ENCODE peak calls at places on chromosomes 3 and 15, in nine cellular contexts. E is breast epithelium, V is GM12878, K is lung, J is tibial nerve, Q is right atrium auricular region, B is ovary, M is AG04450, L is fibroblast of pulmonary artery. W is an unnamed sample.

GRCh38 chr15:35550957-35551356 is 5.0 kb upstream of the DPH6 start:
- DNase-seq in E (no peak), V (no peak), K (no peak), J (no peak), Q (no peak), B (no peak), M (no peak), L (no peak), W (no peak)

GRCh38 chr3:108219336-108219735 is 2.9 kb downstream of the IFT57 start:
- DNase-seq in E (no peak), V (no peak), K (no peak), J (no peak), Q (no peak), B (no peak), M (no peak), L (no peak), W (no peak)

GRCh38 chr3:157611176-157611575 is 108.0 kb upstream of the VEPH1 start:
- DNase-seq in E (no peak), V (no peak), K (no peak), J (no peak), Q (no peak), B (no peak), M (no peak), L (no peak), W (no peak)

GRCh38 chr3:25191703-25192102 is 236.4 kb upstream of the RARB start:
- DNase-seq in E (no peak), V (no peak), K (no peak), J (no peak), Q (no peak), B (no peak), M (no peak), L (no peak), W (no peak)

GRCh38 chr15:78880242-78880533 is 7.5 kb downstream of the MORF4L1 start:
- DNase-seq in E (no peak), V (no peak), K (no peak), J (no peak), Q (no peak), B (no peak), M (no peak), L (no peak), W (peak)

GRCh38 chr3:187630421-187630820 is 39.8 kb downstream of the SST start:
- DNase-seq in E (no peak), V (no peak), K (no peak), J (no peak), Q (no peak), B (no peak), M (no peak), L (no peak), W (peak)

GRCh38 chr3:149772861-149773260 is 19.5 kb downstream of the ANKUB1 start:
- DNase-seq in E (no peak), V (no peak), K (no peak), J (no peak), Q (no peak), B (no peak), M (no peak), L (no peak), W (no peak)

GRCh38 chr15:70025413-70026296 is 72.1 kb downstream of the TLE3 start:
- DNase-seq in E (no peak), V (no peak), K (no peak), J (no peak), Q (no peak), B (no peak), M (no peak), L (no peak), W (peak)

GRCh38 chr15:101003706-101004105 is 84.5 kb downstream of the LRRK1 start:
- DNase-seq in E (no peak), V (no peak), K (no peak), J (no peak), Q (peak), B (no peak), M (no peak), L (no peak), W (no peak)

GRCh38 chr3:100864471-100865268 is 128.6 kb downstream of the ABI3BP start:
- DNase-seq in E (no peak), V (no peak), K (no peak), J (no peak), Q (no peak), B (no peak), M (no peak), L (no peak), W (no peak)

GRCh38 chr15:60529332-60529731 is 50.4 kb upstream of the ICE2 start:
- DNase-seq in E (no peak), V (no peak), K (no peak), J (no peak), Q (no peak), B (no peak), M (no peak), L (no peak), W (no peak)

GRCh38 chr3:50586763-50587070 is 17.4 kb downstream of the HEMK1 start:
- DNase-seq in E (no peak), V (no peak), K (no peak), J (no peak), Q (no peak), B (no peak), M (no peak), L (no peak), W (no peak)

GRCh38 chr3:189727191-189727590 is 96.0 kb downstream of the TP63 start:
- DNase-seq in E (no peak), V (no peak), K (no peak), J (no peak), Q (no peak), B (no peak), M (no peak), L (no peak), W (peak)

GRCh38 chr3:77682162-77682561 is 642.3 kb downstream of the ROBO2 start:
- DNase-seq in E (no peak), V (no peak), K (no peak), J (no peak), Q (no peak), B (no peak), M (no peak), L (no peak), W (no peak)

GRCh38 chr3:136858381-136858780 is 3.6 kb upstream of the NCK1 start:
- DNase-seq in E (no peak), V (no peak), K (no peak), J (no peak), Q (no peak), B (no peak), M (no peak), L (no peak), W (no peak)

GRCh38 chr3:46948830-46949671 is 27.5 kb downstream of the CCDC12 start:
- DNase-seq in E (no peak), V (no peak), K (peak), J (no peak), Q (no peak), B (no peak), M (no peak), L (no peak), W (no peak)

GRCh38 chr3:135895106-135895733 is 70.3 kb upstream of the PPP2R3A start:
- DNase-seq in E (peak), V (peak), K (peak), J (peak), Q (no peak), B (peak), M (peak), L (peak), W (peak)

GRCh38 chr3:185789891-185790830 is 34.7 kb downstream of the IGF2BP2 start:
- DNase-seq in E (no peak), V (no peak), K (no peak), J (no peak), Q (no peak), B (no peak), M (no peak), L (no peak), W (no peak)

DNA sequence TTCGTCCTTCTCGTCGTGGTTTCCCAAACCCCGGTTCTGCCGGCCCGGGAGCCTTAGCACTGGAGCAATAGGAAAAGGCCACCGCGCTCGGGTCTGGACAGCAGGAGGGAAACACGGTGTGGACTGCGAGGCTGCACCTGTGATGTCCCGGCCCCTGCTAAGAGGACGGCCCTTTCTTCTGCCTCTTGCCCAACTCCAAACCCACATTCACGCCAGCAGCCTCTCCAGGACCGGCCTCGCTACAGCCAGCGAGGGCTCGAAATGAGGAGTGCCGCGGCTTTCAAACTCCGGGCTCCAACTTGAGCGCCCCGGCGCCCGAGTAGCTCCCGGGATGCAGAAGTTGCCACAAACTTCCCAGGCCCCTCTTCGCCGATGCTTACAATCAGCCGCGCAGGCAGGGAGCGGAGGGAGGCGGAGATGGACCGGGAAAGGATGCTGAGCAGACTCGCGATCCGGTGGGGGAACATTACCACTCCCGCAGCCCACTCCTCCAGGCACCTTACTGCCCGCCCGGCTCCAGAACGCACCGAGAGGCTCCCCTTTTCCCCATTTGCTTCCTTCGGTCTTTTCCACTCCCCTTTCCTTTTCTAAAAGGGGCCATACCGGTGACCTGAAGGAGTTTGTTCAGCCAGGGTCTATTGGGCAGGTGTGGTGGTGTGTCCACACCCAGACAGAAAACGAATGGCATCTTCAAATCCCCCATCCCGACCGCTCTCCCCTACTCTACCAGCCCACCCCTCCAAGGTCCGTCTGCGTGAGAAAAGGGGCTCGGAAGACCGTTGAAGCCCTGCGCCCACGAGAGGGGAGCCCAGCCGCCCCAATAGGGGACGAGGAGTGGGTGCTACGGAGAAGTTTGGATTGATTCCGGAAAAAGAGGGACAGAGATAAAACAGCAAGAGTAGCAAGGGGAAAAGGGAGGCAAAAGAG is 18.8 kb upstream of the SATB1 start:
- DNase-seq in E (peak), V (no peak), K (no peak), J (no peak), Q (no peak), B (peak), M (no peak), L (no peak), W (no peak)
- H3K4me3 ChIP-seq in E (peak), V (no peak), K (peak), J (peak), Q (peak), B (peak), M (peak), L (peak), W (peak)

DNA sequence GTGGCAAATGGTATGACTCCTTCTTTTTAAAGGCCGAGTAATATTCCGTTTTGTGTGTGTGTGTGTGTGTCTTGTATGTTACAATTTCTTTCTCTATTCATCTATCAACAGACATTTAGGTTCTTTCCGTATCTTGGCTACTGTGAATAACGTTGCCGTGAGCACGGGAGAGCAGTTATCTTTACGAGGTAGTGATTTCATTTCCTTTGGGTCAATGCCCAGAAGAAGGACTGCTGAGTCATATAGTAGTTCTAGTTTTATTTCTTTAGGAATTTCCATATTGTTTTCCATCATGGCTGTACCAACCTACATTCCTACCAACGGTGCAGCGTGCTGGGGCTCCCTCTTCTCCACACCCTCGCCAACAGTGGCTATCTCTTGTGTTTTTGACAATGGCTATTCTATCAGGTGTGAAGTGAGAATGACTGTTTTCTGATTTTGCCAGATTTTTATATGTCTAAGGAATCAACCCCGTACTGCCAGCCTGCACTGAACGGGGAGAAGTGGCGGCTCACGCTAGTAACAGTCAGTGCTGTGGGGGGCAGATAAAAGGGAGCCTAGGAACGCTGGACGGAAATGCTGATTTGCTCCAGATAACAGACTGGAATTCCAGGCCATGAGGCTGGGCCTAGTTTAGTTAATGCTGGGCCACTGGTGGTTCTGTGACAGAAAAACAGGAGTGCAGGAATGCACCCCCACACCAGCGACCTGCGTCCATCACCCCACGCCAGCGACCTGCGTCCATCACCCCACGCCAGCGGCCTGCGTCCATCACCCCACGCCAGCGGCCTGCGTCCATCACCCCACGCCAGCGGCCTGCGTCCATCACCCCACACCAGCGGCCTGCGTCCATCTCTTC is 168.1 kb downstream of the XXYLT1 start:
- DNase-seq in E (no peak), V (no peak), K (no peak), J (peak), Q (no peak), B (no peak), M (peak), L (peak), W (peak)
- H3K4me3 ChIP-seq in E (no peak), V (no peak), K (no peak), J (no peak), Q (no peak), B (no peak), M (no peak), L (no peak), W (no peak)

GRCh38 chr15:68700395-68701123 is 120.1 kb downstream of the ANP32A start:
- DNase-seq in E (no peak), V (no peak), K (no peak), J (no peak), Q (peak), B (peak), M (peak), L (peak), W (peak)
- H3K4me3 ChIP-seq in E (peak), V (no peak), K (no peak), J (no peak), Q (peak), B (no peak), M (no peak), L (no peak), W (no peak)

GRCh38 chr15:49847436-49847835 is 226.6 kb downstream of the DTWD1 start:
- DNase-seq in E (no peak), V (no peak), K (no peak), J (no peak), Q (no peak), B (no peak), M (no peak), L (peak), W (peak)
- H3K4me3 ChIP-seq in E (no peak), V (no peak), K (no peak), J (no peak), Q (no peak), B (no peak), M (no peak), L (no peak), W (no peak)

DNA sequence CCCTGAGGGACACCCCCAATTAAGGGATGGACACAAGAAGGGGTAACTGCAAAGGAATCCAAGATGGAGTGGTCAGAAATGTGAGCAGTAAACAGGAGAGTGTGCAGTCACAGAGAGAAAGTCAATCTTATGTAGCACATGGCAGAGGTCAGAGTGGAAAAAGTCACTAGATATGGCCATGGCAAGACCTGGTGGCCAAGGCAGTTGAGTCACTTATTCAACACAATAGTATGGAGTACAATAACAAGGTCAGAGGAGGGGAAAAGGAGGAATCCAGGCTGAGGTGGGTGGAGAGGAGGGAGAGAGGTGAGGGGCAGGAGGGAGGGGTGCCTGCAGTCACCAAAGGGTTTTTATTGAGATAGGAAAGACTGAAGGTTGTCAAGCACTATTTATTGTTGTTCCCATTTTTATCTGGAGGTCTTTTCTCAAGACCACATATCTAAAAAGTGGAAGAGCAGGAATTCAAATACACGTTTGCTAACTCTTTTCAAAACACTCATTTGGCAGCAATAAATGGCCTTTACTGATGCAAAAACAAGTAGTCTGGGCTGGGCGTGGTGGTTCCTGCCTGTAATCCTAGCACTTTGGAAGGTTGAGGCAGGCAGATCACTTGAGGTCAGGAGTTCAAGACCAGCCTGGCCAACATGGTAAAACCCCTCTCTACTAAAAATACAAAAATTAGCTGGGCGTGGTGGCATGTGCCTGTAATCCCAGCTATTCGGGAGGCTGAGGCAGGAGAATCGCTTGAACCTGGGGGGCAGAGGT is 53.3 kb upstream of the ARHGEF3 start:
- DNase-seq in E (no peak), V (no peak), K (no peak), J (no peak), Q (no peak), B (no peak), M (no peak), L (no peak), W (no peak)
- H3K4me3 ChIP-seq in E (no peak), V (no peak), K (no peak), J (no peak), Q (no peak), B (no peak), M (no peak), L (no peak), W (no peak)

DNA sequence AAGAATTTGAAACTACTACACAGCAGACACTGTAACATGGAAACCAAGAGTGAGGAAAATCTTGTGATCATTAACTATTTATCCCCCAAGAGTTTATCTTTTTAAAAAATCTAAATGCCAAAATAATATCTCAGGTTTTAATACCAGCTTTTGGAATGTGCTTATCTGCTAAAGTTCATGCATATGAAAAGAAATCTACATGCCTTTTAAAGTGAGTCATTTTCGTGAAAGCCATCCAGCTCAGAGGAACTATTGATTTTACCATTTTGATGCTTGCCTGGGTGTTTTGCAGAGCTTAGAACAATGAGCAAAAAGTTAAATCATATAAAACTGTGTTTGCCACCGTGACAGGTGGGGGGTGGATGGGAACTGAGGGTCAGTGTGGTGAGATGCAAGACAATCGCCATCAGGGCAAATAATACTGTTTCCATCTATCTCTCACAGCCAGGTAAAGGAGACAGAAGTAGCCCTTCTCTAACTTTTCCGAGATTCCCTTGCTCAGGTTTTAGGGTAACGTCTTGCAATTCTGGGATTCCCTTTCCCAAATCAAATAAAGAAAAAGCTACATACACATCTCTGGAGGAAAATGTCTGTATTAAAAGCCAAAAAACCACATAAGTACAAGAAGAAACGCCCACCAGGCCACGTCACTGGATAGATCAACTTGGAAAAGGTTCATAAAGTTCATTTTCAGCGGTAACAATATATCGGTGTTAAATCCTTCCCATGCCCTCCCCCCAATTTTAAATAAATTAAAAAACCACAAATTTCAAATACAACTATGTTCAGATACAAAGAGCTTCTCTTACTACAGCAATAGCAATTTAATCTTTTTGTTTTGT is 2.0 kb downstream of the TMEM158 start:
- DNase-seq in E (no peak), V (no peak), K (no peak), J (no peak), Q (no peak), B (no peak), M (no peak), L (peak), W (no peak)
- H3K4me3 ChIP-seq in E (peak), V (no peak), K (no peak), J (peak), Q (no peak), B (peak), M (peak), L (peak), W (peak)

GRCh38 chr15:24956131-24956838 is 1.5 kb downstream of the SNRPN start:
- DNase-seq in E (peak), V (peak), K (peak), J (peak), Q (peak), B (peak), M (peak), L (peak), W (peak)

GRCh38 chr15:24962880-24963279 is 8.1 kb downstream of the SNRPN start:
- DNase-seq in E (no peak), V (no peak), K (no peak), J (no peak), Q (no peak), B (no peak), M (no peak), L (no peak), W (no peak)

GRCh38 chr15:24957691-24958090 is 2.9 kb downstream of the SNRPN start:
- DNase-seq in E (no peak), V (no peak), K (no peak), J (no peak), Q (no peak), B (no peak), M (no peak), L (no peak), W (no peak)

GRCh38 chr15:24966364-24967103 is 11.7 kb downstream of the SNRPN start:
- DNase-seq in E (no peak), V (no peak), K (no peak), J (no peak), Q (no peak), B (no peak), M (no peak), L (no peak), W (no peak)

GRCh38 chr15:24961967-24962366 is 7.2 kb downstream of the SNRPN start:
- DNase-seq in E (no peak), V (no peak), K (no peak), J (no peak), Q (no peak), B (no peak), M (no peak), L (no peak), W (no peak)
- H3K4me3 ChIP-seq in E (no peak), V (no peak), K (no peak), J (no peak), Q (no peak), B (no peak), M (no peak), L (no peak), W (no peak)